ENCODE peak calls at places on chromosome 2, in nine cellular contexts. H is heart left ventricle; C is heart right ventricle; S is lower lobe of right lung; G is gastrocnemius medialis; M is fibroblast of lung; E is SK-N-SH; U is psoas muscle; J is CD8-positive, alpha-beta T cell. V is an unnamed sample.

GRCh38 chr2:45860136-45861106 is 208.9 kb downstream of the PRKCE start:
- DNase-seq in H (peak), C (peak), S (peak), G (peak), M (peak), E (peak), U (peak), J (no peak), V (peak)

GRCh38 chr2:11465485-11466306 is at the start of gene E2F6:
- DNase-seq in H (peak), C (peak), S (peak), G (peak), M (peak), E (peak), U (peak), J (peak), V (peak)

GRCh38 chr2:160064916-160065315 is 2.5 kb upstream of the PLA2R1 start:
- DNase-seq in H (no peak), C (no peak), S (no peak), G (no peak), M (no peak), E (no peak), U (no peak), J (no peak), V (no peak)

GRCh38 chr2:238287702-238288649 is at the start of gene PER2:
- DNase-seq in H (peak), C (peak), S (peak), G (peak), M (peak), E (peak), U (peak), J (no peak), V (peak)

GRCh38 chr2:113876503-113877387 is 13.1 kb upstream of the ACTR3 start:
- DNase-seq in H (no peak), C (no peak), S (peak), G (no peak), M (no peak), E (no peak), U (no peak), J (peak), V (no peak)

GRCh38 chr2:137607722-137608121 is 356.6 kb upstream of the HNMT start:
- DNase-seq in H (no peak), C (no peak), S (no peak), G (no peak), M (no peak), E (no peak), U (no peak), J (no peak), V (no peak)

GRCh38 chr2:98508690-98509054 is 64.0 kb downstream of the INPP4A start:
- DNase-seq in H (peak), C (peak), S (peak), G (peak), M (peak), E (no peak), U (peak), J (peak), V (peak)

GRCh38 chr2:201937343-201937742 is 96.3 kb upstream of the FZD7 start:
- DNase-seq in H (no peak), C (no peak), S (no peak), G (no peak), M (no peak), E (no peak), U (no peak), J (no peak), V (no peak)

GRCh38 chr2:227805578-227805977 is 8.1 kb upstream of the CCL20 start:
- DNase-seq in H (no peak), C (no peak), S (peak), G (no peak), M (no peak), E (no peak), U (no peak), J (no peak), V (no peak)

GRCh38 chr2:114526856-114527255 is 84.4 kb downstream of the DPP10 start:
- DNase-seq in H (no peak), C (no peak), S (no peak), G (no peak), M (no peak), E (no peak), U (no peak), J (no peak), V (no peak)

GRCh38 chr2:149972039-149972438 is 384.5 kb upstream of the MMADHC start:
- DNase-seq in H (peak), C (peak), S (no peak), G (no peak), M (peak), E (no peak), U (no peak), J (no peak), V (no peak)

GRCh38 chr2:115596659-115597375 is 1154.4 kb downstream of the DPP10 start:
- DNase-seq in H (no peak), C (no peak), S (no peak), G (no peak), M (no peak), E (no peak), U (no peak), J (no peak), V (no peak)

GRCh38 chr2:30346475-30347169 is 100.4 kb upstream of the LCLAT1 start:
- DNase-seq in H (peak), C (peak), S (peak), G (no peak), M (no peak), E (no peak), U (peak), J (no peak), V (peak)

GRCh38 chr2:130759906-130760753 is 4.8 kb downstream of the AMER3 start:
- DNase-seq in H (no peak), C (no peak), S (no peak), G (no peak), M (no peak), E (peak), U (no peak), J (no peak), V (peak)

GRCh38 chr2:131121464-131121863 is 16.3 kb downstream of the PLEKHB2 start:
- DNase-seq in H (no peak), C (no peak), S (no peak), G (no peak), M (no peak), E (no peak), U (no peak), J (no peak), V (no peak)

GRCh38 chr2:199717587-199717907 is 133.4 kb downstream of the FTCDNL1 start:
- DNase-seq in H (no peak), C (no peak), S (no peak), G (no peak), M (no peak), E (no peak), U (no peak), J (no peak), V (no peak)

GRCh38 chr2:234368861-234369261 is 128.0 kb downstream of the ARL4C start:
- DNase-seq in H (no peak), C (no peak), S (no peak), G (peak), M (peak), E (no peak), U (no peak), J (peak), V (peak)

DNA sequence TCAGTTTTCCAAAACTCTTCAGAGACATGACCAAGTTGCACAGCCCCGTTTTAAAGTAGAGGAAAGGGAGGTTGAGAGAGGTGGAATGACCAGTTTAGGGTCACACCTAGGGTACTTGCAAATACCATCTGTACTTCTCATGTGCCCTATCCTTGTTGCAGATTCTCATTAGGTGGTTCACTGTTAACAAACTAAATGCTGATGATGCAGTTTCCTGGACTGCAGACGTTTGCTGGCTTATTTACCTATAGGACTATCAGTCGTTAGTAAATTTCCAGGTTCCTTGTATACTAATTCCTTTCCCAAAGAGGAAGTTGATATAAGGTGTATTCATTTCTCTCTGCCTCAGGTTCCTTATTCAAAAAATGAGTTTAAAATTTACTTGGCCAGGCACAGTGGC is 1.4 kb downstream of the FARP2 start:
- DNase-seq in H (no peak), C (no peak), S (no peak), G (no peak), M (no peak), E (no peak), U (no peak), J (no peak), V (no peak)
- H3K4me3 ChIP-seq in H (peak), C (no peak), S (peak), G (no peak), M (peak), E (peak), U (peak), J (no peak), V (peak)

GRCh38 chr2:109528811-109529501 is 84.8 kb downstream of the SEPTIN10 start:
- DNase-seq in H (no peak), C (no peak), S (no peak), G (no peak), M (no peak), E (no peak), U (no peak), J (no peak), V (no peak)

GRCh38 chr2:109530712-109531111 is 83.1 kb downstream of the SEPTIN10 start:
- DNase-seq in H (no peak), C (no peak), S (no peak), G (no peak), M (no peak), E (no peak), U (no peak), J (no peak), V (no peak)

GRCh38 chr2:109527846-109528705 is 85.7 kb downstream of the SEPTIN10 start:
- DNase-seq in H (no peak), C (no peak), S (no peak), G (peak), M (no peak), E (no peak), U (no peak), J (no peak), V (no peak)

GRCh38 chr2:109531221-109531620 is 82.5 kb downstream of the SEPTIN10 start:
- DNase-seq in H (no peak), C (no peak), S (no peak), G (no peak), M (no peak), E (no peak), U (no peak), J (no peak), V (no peak)

GRCh38 chr2:109529532-109530449 is 84.0 kb downstream of the SEPTIN10 start:
- DNase-seq in H (peak), C (no peak), S (no peak), G (no peak), M (no peak), E (no peak), U (no peak), J (no peak), V (no peak)
- H3K27ac ChIP-seq in H (no peak), C (no peak), S (no peak), G (no peak), M (no peak), E (no peak), U (no peak), J (no peak), V (no peak)

DNA sequence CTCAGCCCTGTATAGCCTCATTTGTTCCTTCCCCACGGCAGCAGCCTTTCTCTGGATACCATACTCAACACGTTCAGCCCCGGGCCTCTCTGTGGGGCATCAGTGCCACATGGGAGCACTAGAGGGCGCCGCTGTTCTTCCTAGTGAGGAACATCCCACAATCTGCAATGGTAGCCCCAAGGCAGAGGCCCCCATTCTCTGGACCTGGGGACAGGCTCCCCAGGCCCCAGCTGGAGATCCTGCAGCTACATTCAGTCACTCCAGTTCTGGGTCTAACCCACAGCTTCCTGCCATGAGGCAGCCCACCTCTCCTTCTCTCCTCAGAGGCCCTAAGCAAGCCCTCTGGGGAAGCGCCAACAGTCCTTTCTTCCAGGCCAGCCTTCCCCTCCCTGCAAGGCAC is 14.2 kb upstream of the SFXN5 start:
- DNase-seq in H (peak), C (peak), S (peak), G (peak), M (peak), E (peak), U (peak), J (peak), V (peak)
- TF ChIP-seq CTCF in H (peak), C (peak), S (peak), G (peak), M (peak), E (peak), U (peak), J (peak), V (peak)

DNA sequence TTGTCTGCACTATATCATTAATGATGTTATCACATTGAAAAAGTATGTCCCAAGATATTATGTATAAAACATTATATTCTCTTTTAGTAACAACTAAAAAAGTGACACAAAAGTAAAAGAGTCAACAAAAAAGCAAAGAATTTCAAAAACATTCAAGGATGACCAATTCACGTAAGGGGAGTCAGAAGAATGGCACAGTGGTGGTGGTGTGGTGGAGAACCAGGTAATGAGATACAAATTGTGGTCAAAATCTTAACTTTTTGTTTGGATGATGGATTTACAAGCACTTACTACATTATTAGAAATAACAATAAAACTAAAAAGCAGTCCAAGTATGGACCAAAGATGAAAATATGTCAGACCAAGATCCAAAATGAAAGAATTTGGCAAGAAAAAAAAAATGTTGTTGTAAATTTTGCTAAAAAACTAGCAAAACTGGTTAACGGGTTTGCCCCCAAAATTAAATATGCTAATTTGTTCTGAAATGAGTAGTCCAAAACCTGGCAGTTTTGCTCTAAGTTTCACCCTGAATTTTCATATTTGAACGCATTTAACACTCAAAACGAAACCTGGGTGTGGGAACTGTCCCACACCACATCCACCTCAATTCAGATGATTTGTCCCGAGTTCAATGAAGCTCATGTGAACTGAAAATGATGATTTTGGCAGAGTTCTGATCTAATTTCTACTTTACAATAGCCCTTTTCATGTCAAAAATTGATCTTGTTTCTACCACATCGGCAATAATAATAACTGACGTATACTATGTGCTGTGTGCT is 135.8 kb downstream of the IKZF2 start:
- DNase-seq in H (no peak), C (no peak), S (no peak), G (no peak), M (no peak), E (no peak), U (no peak), J (no peak), V (no peak)
- H3K4me3 ChIP-seq in H (no peak), C (no peak), S (no peak), G (no peak), M (no peak), E (no peak), U (no peak), J (no peak), V (no peak)

GRCh38 chr2:14524803-14525080 is 107.8 kb upstream of the LRATD1 start:
- DNase-seq in H (no peak), C (no peak), S (no peak), G (no peak), M (no peak), E (no peak), U (no peak), J (no peak), V (no peak)
- H3K27ac ChIP-seq in H (no peak), C (no peak), S (no peak), G (no peak), M (no peak), E (no peak), U (no peak), J (no peak), V (no peak)

GRCh38 chr2:191835100-191835499 is 11.8 kb downstream of the CAVIN2 start:
- DNase-seq in H (no peak), C (no peak), S (no peak), G (no peak), M (no peak), E (no peak), U (no peak), J (no peak), V (no peak)

GRCh38 chr2:191831410-191831994 is 15.4 kb downstream of the CAVIN2 start:
- DNase-seq in H (no peak), C (no peak), S (no peak), G (no peak), M (no peak), E (no peak), U (no peak), J (no peak), V (no peak)

GRCh38 chr2:191833356-191833755 is 13.5 kb downstream of the CAVIN2 start:
- DNase-seq in H (no peak), C (no peak), S (no peak), G (no peak), M (no peak), E (no peak), U (no peak), J (no peak), V (no peak)

GRCh38 chr2:191835539-191836350 is 11.1 kb downstream of the CAVIN2 start:
- DNase-seq in H (no peak), C (no peak), S (no peak), G (no peak), M (no peak), E (no peak), U (no peak), J (no peak), V (no peak)

GRCh38 chr2:191832668-191833067 is 14.2 kb downstream of the CAVIN2 start:
- DNase-seq in H (no peak), C (no peak), S (no peak), G (no peak), M (no peak), E (no peak), U (no peak), J (no peak), V (no peak)
- TF ChIP-seq CTCF in H (no peak), C (no peak), S (no peak), G (no peak), M (no peak), E (no peak), U (no peak), J (no peak), V (no peak)